ENCODE peak calls at places on chromosome 17, in five cellular contexts. S is right lobe of liver, J is astrocyte of the spinal cord, I is colonic mucosa, B is body of pancreas. X is an unnamed sample.

GRCh38 chr17:34161600-34161999 is 93.5 kb upstream of the CCL2 start:
- DNase-seq in S (no peak), J (no peak), I (no peak), B (no peak), X (no peak)

GRCh38 chr17:41518031-41518430 is 659 bp downstream of the KRT15 start:
- DNase-seq in S (no peak), J (no peak), I (no peak), B (no peak), X (no peak)

GRCh38 chr17:39365252-39365651 is 36.2 kb downstream of the FBXL20 start:
- DNase-seq in S (no peak), J (peak), I (no peak), B (no peak), X (peak)

GRCh38 chr17:5097101-5097834 is 14.4 kb downstream of the ZNF232 start:
- DNase-seq in S (no peak), J (no peak), I (peak), B (peak), X (no peak)

GRCh38 chr17:67265620-67266019 is 20.6 kb upstream of the HELZ start:
- DNase-seq in S (no peak), J (no peak), I (no peak), B (no peak), X (no peak)

GRCh38 chr17:73118876-73119485 is 26.5 kb upstream of the SLC39A11 start:
- DNase-seq in S (no peak), J (no peak), I (no peak), B (no peak), X (no peak)

GRCh38 chr17:50778471-50778870 is 11.2 kb upstream of the ANKRD40CL start:
- DNase-seq in S (no peak), J (no peak), I (no peak), B (no peak), X (no peak)

GRCh38 chr17:45311762-45312476 is 4.9 kb downstream of the MAP3K14 start:
- DNase-seq in S (peak), J (peak), I (peak), B (peak), X (peak)

GRCh38 chr17:79812206-79812968 is 15.5 kb upstream of the CBX8 start:
- DNase-seq in S (no peak), J (no peak), I (no peak), B (no peak), X (no peak)
- H3K4me3 ChIP-seq in S (no peak), J (peak), I (no peak), B (no peak), X (no peak)

DNA sequence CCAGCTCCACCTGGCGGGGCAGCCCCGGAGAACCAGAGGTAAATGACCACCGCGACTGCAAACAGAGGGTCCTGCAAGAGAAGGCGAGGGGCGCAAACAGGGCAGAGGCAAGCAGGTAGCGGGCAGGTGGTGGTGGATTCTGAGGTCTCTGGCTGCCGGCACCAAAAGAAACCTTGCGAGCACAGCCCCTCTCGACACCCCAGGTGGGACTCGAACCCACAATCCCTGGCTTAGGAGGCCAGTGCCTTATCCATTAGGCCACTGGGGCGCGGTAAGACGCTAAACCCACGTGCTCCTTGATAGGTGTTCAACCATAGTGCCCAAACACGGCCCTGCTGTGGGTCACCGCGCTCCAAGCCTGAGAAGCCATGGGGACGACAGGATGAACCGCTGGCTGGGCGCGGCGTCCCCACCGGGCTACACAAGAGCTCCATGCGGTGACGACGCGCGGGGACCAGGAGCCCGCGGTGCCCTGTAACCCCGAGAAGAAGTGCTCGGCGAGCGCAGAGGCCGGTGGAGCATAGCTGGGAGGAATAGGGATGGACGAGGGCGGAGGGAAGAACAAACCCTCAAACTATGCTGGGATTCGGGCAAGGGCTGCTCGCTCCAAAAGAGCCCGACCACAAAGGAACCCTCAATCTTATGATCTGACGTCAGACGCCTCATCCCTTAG is 12.4 kb downstream of the ATP5PD start:
- DNase-seq in S (peak), J (peak), I (peak), B (peak), X (peak)
- TF ChIP-seq CTCF in S (no peak), J (no peak), I (no peak), B (no peak), X (peak)

DNA sequence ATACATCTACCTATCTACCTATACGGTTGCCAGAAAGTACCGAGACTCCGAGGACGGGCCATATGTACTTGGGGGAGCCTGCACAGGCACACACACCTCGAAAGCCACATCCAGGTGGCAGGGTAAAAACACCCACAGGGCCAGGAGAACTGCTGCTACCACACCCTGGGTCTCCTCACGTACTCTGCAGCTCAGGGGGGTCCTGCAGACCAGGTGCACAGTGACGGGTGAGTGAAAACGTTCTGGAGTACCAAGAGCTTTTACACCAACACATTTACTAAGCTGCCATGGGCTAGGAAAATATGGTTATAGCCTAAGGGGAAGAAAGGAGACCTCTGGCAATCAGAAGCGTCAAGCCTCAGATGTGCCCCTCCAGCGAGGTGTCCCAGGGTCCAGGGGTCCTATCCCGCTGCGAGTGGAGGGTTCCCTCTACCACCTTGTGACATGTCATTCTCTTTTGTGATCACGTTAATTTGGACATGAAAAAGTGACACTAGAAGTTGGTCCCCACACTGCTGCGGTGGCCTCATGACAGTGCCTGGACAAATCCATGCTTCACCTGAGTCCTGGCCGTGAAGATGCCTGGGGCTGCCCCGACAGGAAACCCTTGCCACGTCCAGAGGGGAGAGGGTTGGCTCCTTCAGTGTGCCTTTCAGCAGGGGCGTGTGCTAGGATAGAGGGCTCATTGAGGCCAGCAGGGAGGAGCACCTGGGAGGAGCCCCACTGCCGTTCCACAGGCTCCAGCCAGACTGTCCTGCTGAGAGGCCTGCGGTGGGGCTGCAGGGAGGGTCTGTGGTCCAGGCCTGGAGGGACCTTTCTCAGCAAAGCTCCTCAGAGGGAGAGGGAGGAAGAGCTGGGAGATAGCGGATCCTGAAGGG is 1.8 kb downstream of the CANT1 start:
- DNase-seq in S (no peak), J (no peak), I (peak), B (no peak), X (no peak)
- H3K4me3 ChIP-seq in S (no peak), J (no peak), I (peak), B (no peak), X (peak)

GRCh38 chr17:21378553-21378952 is 2.4 kb downstream of the KCNJ12 start:
- DNase-seq in S (no peak), J (no peak), I (no peak), B (no peak), X (no peak)

GRCh38 chr17:21376585-21376834 is 353 bp downstream of the KCNJ12 start:
- DNase-seq in S (no peak), J (no peak), I (no peak), B (no peak), X (no peak)

GRCh38 chr17:21376835-21377690 is 906 bp downstream of the KCNJ12 start:
- DNase-seq in S (no peak), J (peak), I (no peak), B (no peak), X (peak)

GRCh38 chr17:21379080-21379711 is 3.0 kb downstream of the KCNJ12 start:
- DNase-seq in S (no peak), J (no peak), I (peak), B (peak), X (no peak)

DNA sequence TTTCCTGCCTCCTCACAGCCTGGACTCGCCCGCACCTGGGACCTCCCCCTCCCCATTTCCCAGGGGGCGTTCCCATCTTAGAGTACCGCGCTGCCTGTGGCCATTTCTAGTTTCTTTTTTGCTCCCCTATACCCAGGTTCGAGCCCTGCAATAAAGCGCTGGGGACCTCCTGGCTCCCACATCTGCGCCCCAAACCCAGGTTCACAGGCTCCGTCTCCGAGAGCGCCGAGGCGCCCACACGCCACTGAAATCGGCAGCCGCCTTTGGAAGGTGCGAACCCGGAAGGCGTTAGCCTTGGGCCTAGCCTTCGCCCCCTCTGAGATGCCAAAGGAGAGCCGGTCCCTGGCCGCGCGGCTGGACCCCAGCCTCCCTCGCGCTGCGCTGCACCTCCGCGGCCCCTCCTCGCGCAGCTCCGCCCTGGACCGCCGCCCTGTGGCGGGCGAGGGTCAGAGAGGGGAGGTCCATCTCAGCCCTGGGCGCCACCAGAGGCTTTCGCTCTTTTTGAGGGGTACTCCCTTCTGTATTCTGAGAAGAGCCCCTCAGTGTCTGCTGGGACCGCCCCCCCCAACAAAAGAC is 1.8 kb downstream of the KCNJ12 start:
- DNase-seq in S (no peak), J (no peak), I (no peak), B (no peak), X (no peak)
- TF ChIP-seq CTCF in S (no peak), J (peak), I (no peak), B (no peak), X (no peak)

DNA sequence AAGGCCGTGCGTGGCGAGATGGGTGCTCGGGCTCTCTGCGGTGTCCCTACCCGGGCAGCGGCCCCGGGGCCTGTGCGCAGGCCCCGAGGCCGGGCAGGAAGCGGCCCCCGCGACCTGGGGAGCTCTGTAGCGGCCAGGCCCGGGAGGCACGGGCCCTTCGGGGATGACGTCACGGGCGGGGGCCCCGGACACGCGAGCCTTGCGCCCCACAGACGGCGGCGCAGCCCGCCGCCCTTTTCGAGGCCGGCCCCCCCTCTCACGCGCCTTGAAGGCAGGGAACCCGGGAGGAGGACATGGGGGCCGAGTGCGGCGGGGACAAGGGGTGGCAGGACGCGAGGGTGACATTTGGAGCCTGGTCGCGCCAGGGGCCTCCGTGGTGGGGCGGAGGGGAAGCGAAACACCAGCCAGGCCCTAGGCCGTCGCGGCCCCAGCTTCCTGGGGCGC is 1.1 kb downstream of the RAI1 start:
- DNase-seq in S (no peak), J (no peak), I (peak), B (peak), X (peak)
- H3K4me3 ChIP-seq in S (peak), J (peak), I (peak), B (peak), X (peak)

DNA sequence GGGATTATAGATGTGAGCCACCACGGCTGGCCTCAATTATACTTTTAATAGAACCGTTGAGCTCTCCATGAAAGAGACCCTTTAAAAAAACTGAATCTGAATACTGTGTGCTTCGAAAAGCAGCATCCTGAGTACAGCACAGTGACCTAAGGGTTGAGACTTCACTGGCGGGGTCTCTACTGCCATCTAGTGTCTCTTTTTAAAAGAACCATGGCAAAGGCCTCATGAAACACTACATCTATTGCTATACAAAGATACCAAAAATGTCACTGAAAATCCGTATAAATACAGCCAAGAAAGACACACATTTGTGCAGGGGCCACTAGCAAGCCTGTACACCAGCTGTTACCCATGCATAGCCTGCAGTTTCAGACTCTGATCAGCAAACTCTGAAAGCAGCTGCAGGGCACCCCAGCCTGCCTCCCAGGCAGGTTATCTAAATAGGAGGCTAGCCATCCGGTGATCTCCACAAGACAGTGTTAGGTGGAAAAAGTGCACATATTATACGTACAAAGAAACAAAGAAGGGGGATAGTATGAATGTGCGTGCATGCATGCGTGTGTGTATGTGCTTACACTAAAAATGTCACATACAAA is 35.3 kb downstream of the NPLOC4 start:
- DNase-seq in S (no peak), J (peak), I (peak), B (peak), X (peak)
- TF ChIP-seq CTCF in S (peak), J (peak), I (peak), B (peak), X (peak)

GRCh38 chr17:76025294-76025693 is 1.8 kb downstream of the EVPL start:
- DNase-seq in S (no peak), J (no peak), I (no peak), B (no peak), X (no peak)

GRCh38 chr17:76023900-76024237 is 3.2 kb downstream of the EVPL start:
- DNase-seq in S (no peak), J (no peak), I (no peak), B (no peak), X (no peak)

GRCh38 chr17:76026714-76027158 is 370 bp downstream of the EVPL start:
- DNase-seq in S (no peak), J (no peak), I (no peak), B (peak), X (no peak)

GRCh38 chr17:76024353-76024752 is 2.8 kb downstream of the EVPL start:
- DNase-seq in S (no peak), J (no peak), I (no peak), B (no peak), X (no peak)

GRCh38 chr17:76027159-76027839 is at the start of gene EVPL:
- DNase-seq in S (no peak), J (no peak), I (peak), B (peak), X (no peak)
- H3K4me3 ChIP-seq in S (no peak), J (no peak), I (peak), B (no peak), X (no peak)

X was measured in AG10803.